ENCODE peak calls at places on chromosomes 4 and X, in eight cellular contexts. D, H, Q, V, N, T, G and W are unnamed samples.

GRCh38 chr4:168162604-168163003 is 70.3 kb downstream of the ANXA10 start:
- DNase-seq in G (no peak), H (no peak), Q (no peak), V (peak; percentile 57), T (no peak), N (no peak), D (no peak), W (no peak)

GRCh38 chr4:176393306-176394013 is 73.7 kb downstream of the SPCS3 start:
- DNase-seq in D (no peak), Q (no peak), N (no peak), H (no peak), G (no peak), V (no peak), T (no peak), W (no peak)

GRCh38 chr4:6732441-6733357 is 16.7 kb downstream of the BLOC1S4 start:
- DNase-seq in V (peak; percentile 85), Q (peak; percentile 89), H (peak; percentile 76), N (no peak), D (peak; percentile 77), G (no peak), T (peak; percentile 88), W (no peak)

GRCh38 chr4:121736735-121737351 is 28.1 kb downstream of the SMIM43 start:
- DNase-seq in Q (peak; percentile 50), D (peak; percentile 61), T (no peak), G (no peak), V (no peak), N (no peak), H (no peak), W (no peak)

GRCh38 chr4:7322166-7322991 is 112.4 kb downstream of the PSAPL1 start:
- DNase-seq in G (peak; percentile 54), N (no peak), H (no peak), V (no peak), T (no peak), Q (no peak), D (no peak), W (no peak)

GRCh38 chrX:112746812-112747630 is 67.3 kb upstream of the LHFPL1 start:
- DNase-seq in D (no peak), V (no peak), H (no peak), N (no peak), Q (no peak), G (no peak), T (no peak), W (no peak)

GRCh38 chrX:103101280-103102042 is 8.5 kb upstream of the NXF3 start:
- DNase-seq in T (no peak), H (no peak), N (no peak), V (no peak), G (no peak), D (peak; percentile 39), Q (peak; percentile 62), W (no peak)

GRCh38 chr4:177769155-177769554 is 326.9 kb upstream of the AGA start:
- DNase-seq in D (no peak), H (no peak), G (no peak), Q (no peak), V (no peak), T (no peak), N (no peak), W (no peak)

GRCh38 chr4:165367040-165367439 is 11.8 kb upstream of the CPE start:
- DNase-seq in N (no peak), V (peak; percentile 30), H (no peak), T (no peak), G (no peak), Q (no peak), D (peak; percentile 77), W (no peak)

GRCh38 chr4:88705805-88706518 is 8.3 kb upstream of the NAP1L5 start:
- DNase-seq in V (no peak), N (no peak), G (no peak), T (no peak), D (no peak), H (no peak), Q (no peak), W (no peak)

GRCh38 chr4:151163855-151164254 is 64.4 kb downstream of the RPS3A start:
- DNase-seq in T (no peak), G (no peak), Q (no peak), V (no peak), H (no peak), D (no peak), N (no peak), W (no peak)

GRCh38 chr4:85946821-85947220 is 413.0 kb downstream of the MAPK10 start:
- DNase-seq in N (no peak), V (no peak), H (no peak), Q (no peak), D (no peak), T (no peak), G (no peak), W (no peak)
- TF ChIP-seq POLR2AphosphoS5 in N (no peak), V (no peak), H (no peak), Q (no peak), D (no peak), T (no peak), G (no peak), W (no peak)

GRCh38 chr4:142696334-142697122 is 149.6 kb downstream of the INPP4B start:
- DNase-seq in V (no peak), T (no peak), Q (no peak), N (no peak), D (no peak), H (no peak), G (no peak), W (no peak)
- H3K4me1 ChIP-seq in V (no peaks in the 10 kb centered on the region), T (no peaks in the 10 kb centered on the region), Q (no peaks in the 10 kb centered on the region), N (no peaks in the 10 kb centered on the region), D (no peaks in the 10 kb centered on the region), H (no peaks in the 10 kb centered on the region), G (no peaks in the 10 kb centered on the region), W (no peaks in the 10 kb centered on the region)

DNA sequence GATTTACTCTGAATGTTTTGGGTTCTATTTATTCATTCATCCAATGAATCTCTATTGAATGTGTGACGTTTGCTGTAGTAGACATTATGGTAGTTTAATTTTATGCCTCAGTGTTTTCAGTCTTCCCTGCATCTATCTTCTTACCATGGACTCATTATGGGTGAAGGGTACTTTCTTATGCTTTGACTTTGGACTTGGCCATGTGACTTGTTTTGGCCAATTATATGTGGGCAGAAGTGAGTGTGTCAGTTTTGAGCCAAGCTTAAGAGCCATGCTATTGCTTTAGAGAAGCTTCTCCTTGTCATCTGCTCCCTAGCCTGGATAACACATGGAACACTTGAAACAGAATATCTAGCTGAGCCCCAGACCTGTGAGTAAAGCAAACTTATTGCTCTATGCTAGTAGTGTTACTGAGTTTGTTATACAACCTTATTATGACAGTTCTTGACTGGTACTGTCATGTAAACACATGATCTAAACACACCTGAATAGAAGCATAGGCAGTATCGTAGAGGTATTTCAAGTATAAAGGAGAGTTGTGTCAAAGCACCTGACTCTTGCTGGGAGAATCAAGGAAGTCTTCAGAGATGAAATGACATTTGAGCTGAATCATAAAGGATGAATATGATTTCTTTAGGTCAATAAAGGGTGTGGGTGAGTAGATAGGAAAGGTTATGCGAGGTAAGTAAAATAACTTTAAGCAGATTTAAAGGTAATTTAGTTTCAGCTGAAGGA is 128.4 kb downstream of the NAA11 start:
- DNase-seq in V (no peak), H (no peak), G (no peak), T (no peak), Q (no peak), D (no peak), N (no peak), W (no peak)
- TF ChIP-seq POLR2AphosphoS5 in V (no peak), H (no peak), G (no peak), T (no peak), Q (no peak), D (no peak), N (no peak), W (no peak)

GRCh38 chr4:140056015-140056414 is 98.0 kb downstream of the MAML3 start:
- DNase-seq in D (no peak), Q (no peak), G (no peak), N (no peak), T (no peak), V (no peak), H (no peak), W (no peak)

GRCh38 chr4:140052050-140052449 is 101.9 kb downstream of the MAML3 start:
- DNase-seq in T (no peak), V (peak; percentile 60), Q (peak; percentile 24), G (no peak), D (peak; percentile 10), H (no peak), N (no peak), W (no peak)

GRCh38 chr4:140049924-140050681 is 103.9 kb downstream of the MAML3 start:
- DNase-seq in Q (peak; percentile 14), H (no peak), T (no peak), D (no peak), V (no peak), N (no peak), G (no peak), W (peak; percentile 58)

GRCh38 chr4:140054861-140055260 is 99.1 kb downstream of the MAML3 start:
- DNase-seq in N (no peak), Q (no peak), G (no peak), H (no peak), D (no peak), T (no peak), V (no peak), W (no peak)

GRCh38 chr4:140053185-140053584 is 100.8 kb downstream of the MAML3 start:
- DNase-seq in Q (no peak), D (no peak), V (no peak), T (no peak), N (no peak), H (no peak), G (no peak), W (no peak)
- H3K4me1 ChIP-seq in Q (no peaks in the 10 kb centered on the region), D (peaks cover 16% of the 10 kb centered on the region), V (peaks cover 18% of the 10 kb centered on the region), T (peaks cover 21% of the 10 kb centered on the region), N (peaks cover 4% of the 10 kb centered on the region), H (no peaks in the 10 kb centered on the region), G (peaks cover 44% of the 10 kb centered on the region), W (peaks cover 6% of the 10 kb centered on the region)

DNA sequence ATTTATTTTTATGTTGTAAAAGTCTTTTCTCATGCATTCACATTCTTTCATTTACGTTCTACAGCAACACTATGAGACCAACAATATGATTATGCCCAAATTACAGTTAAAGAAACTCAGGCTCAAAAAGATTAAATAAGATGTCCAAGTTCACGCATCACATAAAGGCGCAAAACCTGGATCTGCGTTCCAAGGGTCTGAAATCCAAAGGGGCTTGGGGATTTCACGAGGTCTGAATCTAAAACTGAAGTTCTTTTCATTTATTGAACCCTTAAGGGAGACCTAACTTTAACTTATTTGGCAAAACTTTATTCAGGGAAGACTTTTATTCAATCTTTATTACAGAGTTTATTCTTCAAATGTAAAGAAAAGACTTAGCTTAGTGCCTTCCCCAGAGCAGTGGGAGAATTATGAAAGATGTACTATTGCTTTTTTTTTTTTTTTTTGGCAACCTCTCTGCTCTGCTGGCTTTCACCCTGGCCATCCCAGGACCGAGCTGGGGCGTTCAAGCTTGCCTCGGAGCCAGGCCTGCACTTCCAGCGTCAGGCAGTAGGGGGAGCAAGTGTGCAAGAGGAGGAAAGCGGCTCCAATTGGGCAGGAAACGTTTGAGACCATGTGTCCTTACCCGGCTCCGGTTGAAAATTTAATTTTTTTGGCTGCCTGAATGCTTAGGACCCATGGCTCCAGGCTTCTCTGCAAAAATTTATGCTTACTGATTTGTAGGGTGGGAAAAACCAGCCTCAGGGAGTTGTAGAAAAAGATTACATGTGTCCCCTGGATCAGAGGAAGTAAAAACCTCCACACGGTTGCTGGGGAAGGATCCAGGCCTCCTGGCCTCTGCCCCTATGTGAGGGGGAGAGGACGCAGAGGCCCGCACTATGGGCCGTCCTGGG is 344.3 kb upstream of the KLF3 start:
- DNase-seq in G (peak; percentile 97), Q (peak; percentile 87), H (peak; percentile 87), V (peak; percentile 96), D (peak; percentile 75), N (peak; percentile 74), T (peak; percentile 97), W (peak; percentile 76)
- TF ChIP-seq POLR2AphosphoS5 in G (peak; percentile 75), Q (no peak), H (peak; percentile 46), V (peak; percentile 63), D (no peak), N (no peak), T (no peak), W (no peak)

GRCh38 chr4:3297066-3297859 is 4.4 kb downstream of the RGS12 start:
- DNase-seq in V (peak; percentile 7), H (no peak), G (no peak), N (no peak), D (no peak), Q (no peak), T (peak; percentile 29), W (no peak)
- H3K4me1 ChIP-seq in V (peaks cover 27% of the 10 kb centered on the region), H (peaks cover 4% of the 10 kb centered on the region), G (peaks cover 52% of the 10 kb centered on the region), N (peaks cover 9% of the 10 kb centered on the region), D (peaks cover 57% of the 10 kb centered on the region), Q (peaks cover 32% of the 10 kb centered on the region), T (peaks cover 32% of the 10 kb centered on the region), W (peaks cover 12% of the 10 kb centered on the region)